ENCODE peak calls at places on chromosomes 5 and 9, in seven cellular contexts. W, X, A, J, D, Q and P are unnamed samples.

GRCh38 chr9:124452841-124453585 is 2.8 kb downstream of the ADGRD2 start:
- DNase-seq in W (no peak), X (no peak), A (peak), J (no peak), D (no peak), Q (no peak), P (no peak)

GRCh38 chr5:111756701-111757581 is at the start of gene NREP:
- DNase-seq in W (peak), X (peak), A (peak), J (peak), D (peak), Q (no peak), P (peak)

GRCh38 chr5:64625678-64626077 is 64.6 kb upstream of the SHISAL2B start:
- DNase-seq in W (no peak), X (no peak), A (no peak), J (no peak), D (no peak), Q (no peak), P (no peak)

GRCh38 chr9:17810728-17811634 is 232.1 kb downstream of the SH3GL2 start:
- DNase-seq in W (peak), X (peak), A (no peak), J (peak), D (peak), Q (no peak), P (peak)

GRCh38 chr9:34517185-34517584 is 5.6 kb downstream of the ENHO start:
- DNase-seq in W (no peak), X (no peak), A (no peak), J (no peak), D (no peak), Q (no peak), P (no peak)

GRCh38 chr9:133377721-133378216 is 1.6 kb downstream of the STKLD1 start:
- DNase-seq in W (no peak), X (no peak), A (no peak), J (no peak), D (no peak), Q (no peak), P (no peak)

GRCh38 chr5:33903118-33903517 is 11.3 kb upstream of the ADAMTS12 start:
- DNase-seq in W (no peak), X (no peak), A (no peak), J (no peak), D (no peak), Q (no peak), P (no peak)

GRCh38 chr5:9421823-9422354 is 124.0 kb downstream of the SEMA5A start:
- DNase-seq in W (no peak), X (no peak), A (no peak), J (no peak), D (no peak), Q (no peak), P (no peak)

GRCh38 chr5:139639619-139640431 is 8.3 kb upstream of the CXXC5 start:
- DNase-seq in W (no peak), X (no peak), A (peak), J (peak), D (no peak), Q (no peak), P (no peak)

GRCh38 chr9:137138058-137138697 is 776 bp upstream of the GRIN1 start:
- DNase-seq in W (no peak), X (no peak), A (no peak), J (no peak), D (no peak), Q (peak), P (peak)

GRCh38 chr5:38207343-38207742 is 51.0 kb upstream of the EGFLAM start:
- DNase-seq in W (no peak), X (peak), A (no peak), J (no peak), D (no peak), Q (no peak), P (no peak)

GRCh38 chr5:39194466-39195136 is 24.8 kb downstream of the FYB1 start:
- DNase-seq in W (no peak), X (no peak), A (no peak), J (no peak), D (no peak), Q (no peak), P (peak)

GRCh38 chr9:613771-614347 is 227.6 kb upstream of the DMRT1 start:
- DNase-seq in W (peak), X (peak), A (peak), J (peak), D (peak), Q (peak), P (peak)

GRCh38 chr9:128771745-128772519 is at the start of gene ZER1:
- DNase-seq in W (peak), X (peak), A (peak), J (peak), D (peak), Q (peak), P (peak)
- TF ChIP-seq POLR2A in W (peak), X (no peak), A (peak), J (peak), D (peak), Q (peak), P (no peak)

DNA sequence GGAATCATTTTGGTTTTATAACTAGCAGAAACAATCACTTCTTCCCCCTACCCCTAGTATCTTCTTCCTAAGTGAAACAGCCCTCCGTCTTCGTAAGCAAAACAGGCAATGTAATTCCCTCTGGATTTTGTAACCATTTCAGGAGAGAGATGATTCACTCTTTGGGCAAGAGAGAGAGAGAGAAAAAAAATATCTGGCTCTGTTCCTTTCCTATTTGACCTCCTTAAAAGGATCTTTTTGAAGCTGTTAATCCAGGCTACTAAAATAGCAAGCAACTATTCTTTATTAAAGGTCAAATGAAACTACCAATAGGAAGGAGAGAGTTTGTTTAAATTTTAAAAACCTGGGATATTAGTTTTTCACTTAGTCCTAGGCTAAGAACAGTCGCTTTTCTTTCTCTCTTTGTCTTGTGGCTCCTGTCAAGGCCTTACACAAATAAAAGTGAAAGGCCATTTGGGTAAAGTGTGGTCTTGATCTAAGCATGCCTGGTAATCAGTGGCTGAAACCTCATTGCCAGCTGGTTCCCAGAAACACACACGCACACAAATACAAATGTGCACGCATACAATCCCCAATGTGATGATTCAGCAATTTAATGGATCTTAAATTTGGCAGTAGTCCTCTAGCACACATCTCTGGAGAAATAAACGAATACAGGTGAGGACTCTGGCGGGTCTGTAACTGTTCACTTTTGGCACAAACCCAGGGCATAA is 70.2 kb downstream of the PRUNE2 start:
- DNase-seq in W (no peak), X (no peak), A (no peak), J (peak), D (no peak), Q (no peak), P (peak)
- TF ChIP-seq POLR2A in W (no peak), X (no peak), A (no peak), J (no peak), D (no peak), Q (no peak), P (no peak)

DNA sequence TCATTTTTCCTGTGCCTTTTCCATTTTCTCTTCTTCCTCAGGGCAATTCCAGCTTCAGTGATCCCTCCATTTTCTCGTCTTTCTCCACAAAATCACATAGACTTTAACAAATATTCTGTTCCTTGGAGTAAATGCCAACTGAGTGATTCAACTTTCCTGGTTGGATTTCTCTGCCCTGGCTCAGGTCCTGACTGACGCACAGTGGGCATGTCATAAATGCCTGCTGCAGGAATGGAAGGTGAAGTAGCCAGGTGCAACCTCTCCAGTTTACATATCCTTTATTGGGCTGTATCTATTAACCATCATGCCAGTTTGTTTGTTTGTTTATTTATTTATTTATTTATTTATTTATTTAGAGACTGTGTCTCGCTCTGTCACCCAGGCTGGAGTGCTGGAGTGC is 95.1 kb downstream of the MEF2C start:
- DNase-seq in W (no peak), X (no peak), A (no peak), J (no peak), D (no peak), Q (no peak), P (no peak)
- TF ChIP-seq POLR2A in W (no peak), X (no peak), A (no peak), J (no peak), D (no peak), Q (no peak), P (no peak)

GRCh38 chr9:37970301-37971106 is 66.6 kb upstream of the SLC25A51 start:
- DNase-seq in W (no peak), X (no peak), A (peak), J (no peak), D (no peak), Q (no peak), P (no peak)

GRCh38 chr9:37971107-37971459 is 67.2 kb upstream of the SLC25A51 start:
- DNase-seq in W (no peak), X (no peak), A (peak), J (no peak), D (no peak), Q (no peak), P (no peak)

GRCh38 chr9:37969130-37969529 is 65.2 kb upstream of the SLC25A51 start:
- DNase-seq in W (peak), X (no peak), A (peak), J (peak), D (no peak), Q (no peak), P (no peak)

GRCh38 chr9:37968228-37968672 is 64.3 kb upstream of the SLC25A51 start:
- DNase-seq in W (no peak), X (no peak), A (no peak), J (peak), D (no peak), Q (no peak), P (no peak)

DNA sequence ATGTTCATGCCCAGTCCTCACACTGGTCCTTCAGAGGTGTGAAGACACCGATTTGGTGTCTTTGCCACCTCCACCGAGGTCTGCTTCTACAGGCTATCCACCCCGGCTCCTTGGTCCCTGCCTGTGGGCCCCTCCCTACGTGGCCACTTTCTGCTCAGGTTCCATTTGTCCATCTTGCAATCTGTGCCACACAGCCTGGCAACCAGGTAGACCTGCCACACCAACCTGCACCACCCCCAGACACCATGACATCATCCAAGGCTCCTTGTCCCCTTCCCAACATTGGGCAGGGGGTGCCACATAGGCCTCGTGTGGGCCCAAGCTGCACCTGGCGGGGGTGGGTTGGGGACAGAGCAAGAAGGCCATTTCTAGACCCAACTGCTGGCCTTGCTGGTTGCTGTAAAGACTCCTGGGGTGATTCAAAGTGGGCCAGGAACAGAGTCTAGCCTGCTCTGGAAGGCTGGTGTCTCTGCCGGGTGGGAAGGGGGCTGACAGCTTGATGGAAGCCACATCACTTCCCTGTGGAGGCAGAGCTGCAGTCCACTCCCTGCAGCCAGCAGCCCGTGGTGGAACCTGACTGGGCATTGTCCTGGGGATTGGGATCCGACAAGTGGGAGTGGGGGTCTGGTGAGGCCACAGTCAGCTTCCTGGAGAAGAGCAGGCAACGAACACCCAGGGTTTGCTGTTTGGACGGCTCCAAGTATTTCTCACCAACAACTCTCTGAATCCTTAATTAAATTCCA is 65.8 kb upstream of the SLC25A51 start:
- DNase-seq in W (no peak), X (no peak), A (peak), J (no peak), D (no peak), Q (no peak), P (no peak)
- TF ChIP-seq POLR2A in W (no peak), X (no peak), A (no peak), J (no peak), D (no peak), Q (no peak), P (no peak)

GRCh38 chr5:76222318-76222717 is 139.1 kb downstream of the SV2C start:
- DNase-seq in W (no peak), X (no peak), A (no peak), J (no peak), D (no peak), Q (no peak), P (no peak)

GRCh38 chr5:76221311-76221710 is 138.1 kb downstream of the SV2C start:
- DNase-seq in W (no peak), X (no peak), A (no peak), J (no peak), D (no peak), Q (no peak), P (no peak)

GRCh38 chr5:76219636-76220035 is 136.5 kb downstream of the SV2C start:
- DNase-seq in W (no peak), X (no peak), A (no peak), J (no peak), D (no peak), Q (no peak), P (no peak)

GRCh38 chr5:76210946-76211345 is 127.8 kb downstream of the SV2C start:
- DNase-seq in W (no peak), X (no peak), A (no peak), J (no peak), D (no peak), Q (no peak), P (no peak)

GRCh38 chr5:76216748-76217147 is 133.6 kb downstream of the SV2C start:
- DNase-seq in W (no peak), X (no peak), A (no peak), J (peak), D (no peak), Q (no peak), P (no peak)
- TF ChIP-seq POLR2A in W (no peak), X (no peak), A (no peak), J (no peak), D (no peak), Q (no peak), P (no peak)

DNA sequence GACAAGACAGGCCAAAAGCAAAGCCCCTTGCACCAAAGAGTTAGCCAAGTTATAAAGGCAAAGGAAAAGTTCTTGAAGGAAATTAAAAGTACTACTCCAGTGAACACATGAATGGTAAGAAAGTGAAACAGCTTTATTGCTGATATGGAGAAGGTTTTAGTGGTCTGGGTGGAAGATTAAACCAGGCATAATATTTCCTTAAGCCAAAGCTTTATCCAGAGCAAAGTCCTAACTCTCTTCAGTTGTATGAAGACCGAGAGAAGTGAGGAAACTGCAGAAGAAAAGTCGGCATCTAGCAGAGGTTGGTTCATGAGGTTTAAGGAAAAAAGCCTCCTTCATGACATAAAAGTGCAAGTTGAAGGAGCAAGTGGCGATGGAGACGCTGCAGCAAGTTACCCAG is 3.1 kb upstream of the NUDT12 start:
- DNase-seq in W (no peak), X (no peak), A (no peak), J (no peak), D (no peak), Q (no peak), P (no peak)
- TF ChIP-seq POLR2A in W (no peak), X (no peak), A (no peak), J (no peak), D (no peak), Q (no peak), P (no peak)

DNA sequence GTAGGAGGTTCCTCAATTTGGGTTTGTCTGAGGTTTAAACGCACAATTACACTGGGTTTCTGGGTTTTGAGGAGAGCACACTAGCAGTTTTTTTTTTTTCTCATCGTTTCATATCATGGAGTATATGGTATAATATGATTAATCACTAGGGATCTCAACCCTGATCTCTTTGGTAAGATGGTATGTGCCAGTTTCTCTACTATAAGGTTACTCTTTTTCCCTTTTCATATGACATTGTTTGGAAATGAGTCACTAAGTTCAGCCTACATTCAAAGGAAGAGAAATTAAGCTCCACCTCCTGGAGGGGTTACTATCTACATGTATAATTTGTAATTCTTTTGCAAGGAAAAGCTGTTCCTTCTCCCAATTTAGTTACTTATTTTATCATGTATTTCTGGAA is 35.2 kb downstream of the MTRR start:
- DNase-seq in W (no peak), X (no peak), A (no peak), J (no peak), D (no peak), Q (no peak), P (peak)
- TF ChIP-seq POLR2A in W (no peak), X (no peak), A (no peak), J (no peak), D (no peak), Q (no peak), P (no peak)

DNA sequence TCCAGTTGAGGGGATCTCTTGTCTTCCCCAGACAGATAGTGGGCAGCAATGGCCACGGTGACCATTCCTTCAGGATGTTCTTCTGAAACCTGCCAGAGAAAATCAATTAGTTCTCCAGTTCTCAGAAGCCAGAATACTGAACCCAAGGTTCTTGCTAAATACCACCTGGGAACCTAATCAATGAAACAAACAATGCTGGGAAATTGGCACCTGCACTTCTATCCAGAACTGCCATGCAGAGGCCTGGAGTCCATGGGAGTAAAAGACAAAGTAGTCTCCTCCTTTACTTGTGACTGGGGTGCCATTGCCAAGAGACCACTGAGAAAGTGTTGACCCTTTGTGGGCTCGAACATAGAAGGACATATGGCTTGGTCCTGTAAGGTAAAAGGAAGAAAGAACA is 45.7 kb downstream of the ERMP1 start:
- DNase-seq in W (no peak), X (no peak), A (no peak), J (peak), D (no peak), Q (no peak), P (no peak)
- TF ChIP-seq POLR2A in W (no peak), X (no peak), A (no peak), J (no peak), D (no peak), Q (no peak), P (no peak)

GRCh38 chr5:136042156-136042555 is 13.4 kb downstream of the TGFBI start:
- DNase-seq in W (no peak), X (no peak), A (no peak), J (no peak), D (no peak), Q (no peak), P (no peak)
- TF ChIP-seq POLR2A in W (no peak), X (no peak), A (no peak), J (no peak), D (no peak), Q (no peak), P (no peak)